ENCODE peak calls at places on chromosomes 13 and 19, in nine cellular contexts. One of them, this sample, is unnamed. For H3K27me3, the result is how much of the 10 kb centered on the place peaks cover.

GRCh38 chr13:22498006-22498405 is 682.8 kb upstream of the SGCG start:
- DNase-seq in heart left ventricle: no peak
- DNase-seq in uterus: no peak
- DNase-seq in breast epithelium: no peak
- DNase-seq in adrenal gland: no peak
- DNase-seq in AG04450: no peak
- DNase-seq in H1: no peak
- DNase-seq in kidney epithelial cell: no peak
- DNase-seq in neural progenitor cell: no peak
- DNase-seq in this sample: no peak

GRCh38 chr13:32022292-32022691 is 9.3 kb upstream of the FRY start:
- DNase-seq in adrenal gland: no peak
- DNase-seq in AG04450: no peak
- DNase-seq in kidney epithelial cell: no peak
- DNase-seq in breast epithelium: no peak
- DNase-seq in uterus: peak
- DNase-seq in heart left ventricle: peak
- DNase-seq in H1: no peak
- DNase-seq in neural progenitor cell: peak
- DNase-seq in this sample: no peak

GRCh38 chr13:45048890-45049407 is 59.6 kb downstream of the GPALPP1 start:
- DNase-seq in breast epithelium: no peak
- DNase-seq in adrenal gland: no peak
- DNase-seq in heart left ventricle: no peak
- DNase-seq in neural progenitor cell: peak
- DNase-seq in kidney epithelial cell: no peak
- DNase-seq in H1: no peak
- DNase-seq in AG04450: no peak
- DNase-seq in uterus: no peak
- DNase-seq in this sample: no peak

GRCh38 chr13:110520431-110521295 is 40.9 kb downstream of the RAB20 start:
- DNase-seq in AG04450: peak
- DNase-seq in kidney epithelial cell: no peak
- DNase-seq in uterus: peak
- DNase-seq in H1: no peak
- DNase-seq in heart left ventricle: peak
- DNase-seq in adrenal gland: peak
- DNase-seq in neural progenitor cell: no peak
- DNase-seq in breast epithelium: no peak
- DNase-seq in this sample: no peak

GRCh38 chr13:39565036-39565949 is 37.7 kb downstream of the LHFPL6 start:
- DNase-seq in adrenal gland: no peak
- DNase-seq in H1: peak
- DNase-seq in breast epithelium: no peak
- DNase-seq in kidney epithelial cell: peak
- DNase-seq in uterus: no peak
- DNase-seq in neural progenitor cell: peak
- DNase-seq in heart left ventricle: peak
- DNase-seq in AG04450: peak
- DNase-seq in this sample: peak

GRCh38 chr13:51717786-51718398 is 86.1 kb downstream of the DHRS12 start:
- DNase-seq in neural progenitor cell: no peak
- DNase-seq in breast epithelium: no peak
- DNase-seq in AG04450: no peak
- DNase-seq in heart left ventricle: no peak
- DNase-seq in adrenal gland: no peak
- DNase-seq in kidney epithelial cell: no peak
- DNase-seq in uterus: no peak
- DNase-seq in H1: no peak
- DNase-seq in this sample: no peak

GRCh38 chr19:17338440-17339078 is 1.2 kb downstream of the GTPBP3 start:
- DNase-seq in kidney epithelial cell: no peak
- DNase-seq in adrenal gland: peak
- DNase-seq in heart left ventricle: no peak
- DNase-seq in H1: no peak
- DNase-seq in AG04450: no peak
- DNase-seq in uterus: no peak
- DNase-seq in breast epithelium: no peak
- DNase-seq in neural progenitor cell: no peak
- DNase-seq in this sample: no peak

GRCh38 chr19:50736338-50736737 is 13.2 kb downstream of the CLEC11A start:
- DNase-seq in uterus: no peak
- DNase-seq in heart left ventricle: no peak
- DNase-seq in neural progenitor cell: no peak
- DNase-seq in adrenal gland: no peak
- DNase-seq in AG04450: no peak
- DNase-seq in kidney epithelial cell: no peak
- DNase-seq in H1: no peak
- DNase-seq in breast epithelium: no peak
- DNase-seq in this sample: no peak

GRCh38 chr19:35901854-35902661 is at the start of gene HCST:
- DNase-seq in heart left ventricle: no peak
- DNase-seq in neural progenitor cell: no peak
- DNase-seq in H1: no peak
- DNase-seq in uterus: no peak
- DNase-seq in adrenal gland: no peak
- DNase-seq in AG04450: no peak
- DNase-seq in kidney epithelial cell: no peak
- DNase-seq in breast epithelium: no peak
- DNase-seq in this sample: peak

GRCh38 chr13:71339010-71339409 is 528.0 kb downstream of the DACH1 start:
- DNase-seq in H1: no peak
- DNase-seq in breast epithelium: no peak
- DNase-seq in adrenal gland: no peak
- DNase-seq in kidney epithelial cell: no peak
- DNase-seq in heart left ventricle: no peak
- DNase-seq in uterus: no peak
- DNase-seq in AG04450: no peak
- DNase-seq in neural progenitor cell: no peak
- DNase-seq in this sample: no peak

GRCh38 chr13:51801631-51802099 is 2.3 kb downstream of the DHRS12 start:
- DNase-seq in uterus: peak
- DNase-seq in kidney epithelial cell: no peak
- DNase-seq in neural progenitor cell: peak
- DNase-seq in adrenal gland: peak
- DNase-seq in heart left ventricle: peak
- DNase-seq in AG04450: no peak
- DNase-seq in H1: no peak
- DNase-seq in breast epithelium: peak
- DNase-seq in this sample: no peak

GRCh38 chr19:51020988-51021651 is 1.6 kb upstream of the KLK10 start:
- DNase-seq in neural progenitor cell: peak
- DNase-seq in kidney epithelial cell: no peak
- DNase-seq in uterus: no peak
- DNase-seq in AG04450: peak
- DNase-seq in heart left ventricle: no peak
- DNase-seq in adrenal gland: no peak
- DNase-seq in H1: no peak
- DNase-seq in breast epithelium: no peak
- DNase-seq in this sample: no peak

GRCh38 chr19:10124429-10124828 is 4.7 kb upstream of the EIF3G start:
- DNase-seq in adrenal gland: no peak
- DNase-seq in H1: no peak
- DNase-seq in breast epithelium: no peak
- DNase-seq in uterus: no peak
- DNase-seq in kidney epithelial cell: no peak
- DNase-seq in heart left ventricle: no peak
- DNase-seq in neural progenitor cell: no peak
- DNase-seq in AG04450: no peak
- DNase-seq in this sample: no peak

GRCh38 chr19:53659292-53659691 is 27.5 kb downstream of the DPRX start:
- DNase-seq in H1: peak
- DNase-seq in uterus: no peak
- DNase-seq in kidney epithelial cell: no peak
- DNase-seq in AG04450: no peak
- DNase-seq in adrenal gland: no peak
- DNase-seq in neural progenitor cell: peak
- DNase-seq in heart left ventricle: peak
- DNase-seq in breast epithelium: no peak
- DNase-seq in this sample: no peak

GRCh38 chr19:8445488-8446001 is 770 bp downstream of the HNRNPM start:
- DNase-seq in H1: no peak
- DNase-seq in adrenal gland: peak
- DNase-seq in breast epithelium: peak
- DNase-seq in neural progenitor cell: peak
- DNase-seq in AG04450: no peak
- DNase-seq in uterus: peak
- DNase-seq in kidney epithelial cell: no peak
- DNase-seq in heart left ventricle: peak
- DNase-seq in this sample: no peak

GRCh38 chr13:44237276-44237767 is 136.3 kb upstream of the SERP2 start:
- DNase-seq in uterus: peak
- DNase-seq in AG04450: peak
- DNase-seq in heart left ventricle: peak
- DNase-seq in breast epithelium: no peak
- DNase-seq in kidney epithelial cell: peak
- DNase-seq in neural progenitor cell: no peak
- DNase-seq in adrenal gland: peak
- DNase-seq in H1: no peak
- DNase-seq in this sample: peak

GRCh38 chr19:1274852-1275259 is 474 bp upstream of the FAM174C start:
- DNase-seq in neural progenitor cell: peak
- DNase-seq in AG04450: no peak
- DNase-seq in kidney epithelial cell: no peak
- DNase-seq in H1: no peak
- DNase-seq in uterus: no peak
- DNase-seq in adrenal gland: no peak
- DNase-seq in heart left ventricle: no peak
- DNase-seq in breast epithelium: no peak
- DNase-seq in this sample: no peak

GRCh38 chr19:17292301-17293074 is 10.7 kb downstream of the ABHD8 start:
- DNase-seq in neural progenitor cell: peak
- DNase-seq in H1: peak
- DNase-seq in kidney epithelial cell: peak
- DNase-seq in heart left ventricle: peak
- DNase-seq in adrenal gland: peak
- DNase-seq in breast epithelium: no peak
- DNase-seq in AG04450: peak
- DNase-seq in uterus: peak
- DNase-seq in this sample: peak

GRCh38 chr13:53782400-53783030 is 753.9 kb downstream of the OLFM4 start:
- DNase-seq in adrenal gland: peak
- DNase-seq in breast epithelium: no peak
- DNase-seq in uterus: no peak
- DNase-seq in H1: no peak
- DNase-seq in AG04450: no peak
- DNase-seq in kidney epithelial cell: peak
- DNase-seq in neural progenitor cell: peak
- DNase-seq in heart left ventricle: no peak
- DNase-seq in this sample: no peak

GRCh38 chr13:59531571-59532091 is 632.1 kb downstream of the DIAPH3 start:
- DNase-seq in neural progenitor cell: peak
- DNase-seq in adrenal gland: peak
- DNase-seq in heart left ventricle: peak
- DNase-seq in H1: no peak
- DNase-seq in uterus: peak
- DNase-seq in kidney epithelial cell: peak
- DNase-seq in breast epithelium: peak
- DNase-seq in AG04450: peak
- DNase-seq in this sample: no peak

GRCh38 chr19:55553217-55554182 is 8.2 kb upstream of the SBK3 start:
- DNase-seq in adrenal gland: no peak
- DNase-seq in uterus: no peak
- DNase-seq in AG04450: no peak
- DNase-seq in neural progenitor cell: no peak
- DNase-seq in H1: no peak
- DNase-seq in heart left ventricle: no peak
- DNase-seq in kidney epithelial cell: no peak
- DNase-seq in breast epithelium: no peak
- DNase-seq in this sample: no peak

GRCh38 chr13:79631260-79631659 is 150.3 kb downstream of the NDFIP2 start:
- DNase-seq in adrenal gland: peak
- DNase-seq in AG04450: no peak
- DNase-seq in kidney epithelial cell: peak
- DNase-seq in uterus: no peak
- DNase-seq in H1: no peak
- DNase-seq in heart left ventricle: no peak
- DNase-seq in neural progenitor cell: no peak
- DNase-seq in breast epithelium: no peak
- DNase-seq in this sample: peak

GRCh38 chr13:27442071-27442647 is 8.2 kb downstream of the MTIF3 start:
- DNase-seq in H1: no peak
- DNase-seq in AG04450: no peak
- DNase-seq in uterus: no peak
- DNase-seq in heart left ventricle: no peak
- DNase-seq in kidney epithelial cell: no peak
- DNase-seq in breast epithelium: no peak
- DNase-seq in neural progenitor cell: no peak
- DNase-seq in adrenal gland: no peak
- DNase-seq in this sample: no peak

GRCh38 chr19:13017306-13018036 is 22.2 kb downstream of the NFIX start:
- DNase-seq in adrenal gland: no peak
- DNase-seq in neural progenitor cell: no peak
- DNase-seq in heart left ventricle: no peak
- DNase-seq in AG04450: no peak
- DNase-seq in breast epithelium: no peak
- DNase-seq in kidney epithelial cell: no peak
- DNase-seq in uterus: no peak
- DNase-seq in H1: no peak
- DNase-seq in this sample: no peak
- H3K27me3 ChIP-seq in adrenal gland: under half
- H3K27me3 ChIP-seq in neural progenitor cell: half or more
- H3K27me3 ChIP-seq in heart left ventricle: under half
- H3K27me3 ChIP-seq in AG04450: under half
- H3K27me3 ChIP-seq in breast epithelium: under half
- H3K27me3 ChIP-seq in kidney epithelial cell: under half
- H3K27me3 ChIP-seq in uterus: under half
- H3K27me3 ChIP-seq in H1: half or more
- H3K27me3 ChIP-seq in this sample: under half

GRCh38 chr19:52410276-52410675 is 12.6 kb downstream of the ZNF528 start:
- DNase-seq in adrenal gland: no peak
- DNase-seq in neural progenitor cell: no peak
- DNase-seq in H1: no peak
- DNase-seq in breast epithelium: no peak
- DNase-seq in uterus: no peak
- DNase-seq in heart left ventricle: no peak
- DNase-seq in kidney epithelial cell: no peak
- DNase-seq in AG04450: no peak
- DNase-seq in this sample: no peak
- H3K4me3 ChIP-seq in adrenal gland: no peak
- H3K4me3 ChIP-seq in neural progenitor cell: no peak
- H3K4me3 ChIP-seq in H1: no peak
- H3K4me3 ChIP-seq in breast epithelium: peak
- H3K4me3 ChIP-seq in uterus: no peak
- H3K4me3 ChIP-seq in heart left ventricle: no peak
- H3K4me3 ChIP-seq in kidney epithelial cell: no peak
- H3K4me3 ChIP-seq in AG04450: no peak
- H3K4me3 ChIP-seq in this sample: no peak

GRCh38 chr19:45402469-45403070 is 2.3 kb downstream of the PPP1R13L start:
- DNase-seq in adrenal gland: no peak
- DNase-seq in AG04450: no peak
- DNase-seq in neural progenitor cell: peak
- DNase-seq in uterus: no peak
- DNase-seq in H1: no peak
- DNase-seq in breast epithelium: peak
- DNase-seq in heart left ventricle: peak
- DNase-seq in kidney epithelial cell: no peak
- DNase-seq in this sample: no peak
- TF ChIP-seq CTCF in adrenal gland: no peak
- TF ChIP-seq CTCF in AG04450: peak
- TF ChIP-seq CTCF in neural progenitor cell: peak
- TF ChIP-seq CTCF in uterus: peak
- TF ChIP-seq CTCF in H1: peak
- TF ChIP-seq CTCF in breast epithelium: peak
- TF ChIP-seq CTCF in heart left ventricle: no peak
- TF ChIP-seq CTCF in kidney epithelial cell: peak
- TF ChIP-seq CTCF in this sample: peak

GRCh38 chr13:36630181-36630806 is 43.5 kb upstream of the SERTM1 start:
- DNase-seq in uterus: no peak
- DNase-seq in adrenal gland: no peak
- DNase-seq in kidney epithelial cell: no peak
- DNase-seq in heart left ventricle: no peak
- DNase-seq in breast epithelium: no peak
- DNase-seq in AG04450: no peak
- DNase-seq in H1: no peak
- DNase-seq in neural progenitor cell: peak
- DNase-seq in this sample: no peak
- H3K27me3 ChIP-seq in uterus: under half
- H3K27me3 ChIP-seq in adrenal gland: under half
- H3K27me3 ChIP-seq in kidney epithelial cell: under half
- H3K27me3 ChIP-seq in heart left ventricle: under half
- H3K27me3 ChIP-seq in breast epithelium: under half
- H3K27me3 ChIP-seq in AG04450: under half
- H3K27me3 ChIP-seq in H1: under half
- H3K27me3 ChIP-seq in neural progenitor cell: under half
- H3K27me3 ChIP-seq in this sample: under half